ENCODE peak calls at places on chromosome 2, in eight cellular contexts. D is A549; L is heart right ventricle; V is Karpas-422; Z is CD4-positive, alpha-beta memory T cell; Y is astrocyte of the spinal cord; A is CD8-positive, alpha-beta memory T cell; M is lower lobe of right lung. P is an unnamed sample.

GRCh38 chr2:11744631-11745394 is 1.6 kb upstream of the LPIN1 start:
- DNase-seq in D (peak), L (no peak), V (peak), Z (peak), Y (peak), A (no peak), M (no peak), P (no peak)

GRCh38 chr2:98013407-98014042 is 17.8 kb upstream of the TMEM131 start:
- DNase-seq in D (no peak), L (no peak), V (peak), Z (no peak), Y (peak), A (no peak), M (no peak), P (no peak)

GRCh38 chr2:142112648-142113278 is 18.1 kb downstream of the LRP1B start:
- DNase-seq in D (no peak), L (no peak), V (no peak), Z (no peak), Y (peak), A (no peak), M (no peak), P (no peak)

GRCh38 chr2:237591021-237591370 is 462 bp upstream of the RAB17 start:
- DNase-seq in D (no peak), L (no peak), V (no peak), Z (no peak), Y (no peak), A (no peak), M (peak), P (no peak)

GRCh38 chr2:31216734-31217133 is 581 bp downstream of the CAPN14 start:
- DNase-seq in D (no peak), L (no peak), V (no peak), Z (no peak), Y (no peak), A (no peak), M (no peak), P (no peak)

GRCh38 chr2:196369967-196370366 is 198.6 kb upstream of the STK17B start:
- DNase-seq in D (no peak), L (no peak), V (no peak), Z (no peak), Y (no peak), A (no peak), M (no peak), P (no peak)

GRCh38 chr2:2756886-2757285 is 425.8 kb upstream of the MYT1L start:
- DNase-seq in D (no peak), L (no peak), V (no peak), Z (no peak), Y (no peak), A (no peak), M (no peak), P (no peak)

GRCh38 chr2:191165190-191165643 is 14.4 kb upstream of the STAT4 start:
- DNase-seq in D (peak), L (no peak), V (peak), Z (peak), Y (peak), A (no peak), M (no peak), P (no peak)

GRCh38 chr2:230131366-230131765 is 62.6 kb upstream of the SLC16A14 start:
- DNase-seq in D (no peak), L (no peak), V (no peak), Z (no peak), Y (no peak), A (no peak), M (no peak), P (no peak)

GRCh38 chr2:230130668-230131364 is 62.1 kb upstream of the SLC16A14 start:
- DNase-seq in D (no peak), L (peak), V (peak), Z (no peak), Y (peak), A (no peak), M (no peak), P (peak)

GRCh38 chr2:230124792-230125452 is 56.2 kb upstream of the SLC16A14 start:
- DNase-seq in D (no peak), L (no peak), V (no peak), Z (no peak), Y (no peak), A (no peak), M (peak), P (peak)

GRCh38 chr2:230129343-230129742 is 60.6 kb upstream of the SLC16A14 start:
- DNase-seq in D (no peak), L (no peak), V (no peak), Z (no peak), Y (no peak), A (no peak), M (no peak), P (no peak)

DNA sequence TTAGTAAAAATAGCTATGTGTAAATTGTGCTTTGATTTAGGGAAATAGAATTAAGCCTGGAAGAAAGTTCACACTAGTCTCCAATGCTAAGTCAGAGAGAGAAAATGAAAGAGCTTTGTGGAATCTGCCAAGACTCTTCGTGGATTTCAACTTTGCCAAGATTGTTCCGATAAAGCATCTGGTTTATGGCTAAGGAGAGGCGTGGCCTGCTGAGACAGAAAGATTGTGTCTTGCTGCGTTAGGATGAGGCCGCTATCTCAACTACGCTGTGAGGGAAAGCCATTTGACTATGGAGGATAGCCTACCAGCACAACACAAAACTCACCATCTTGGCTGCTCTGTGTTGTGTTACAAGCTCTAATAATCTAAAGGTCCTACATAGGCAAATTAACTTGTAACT is 60.2 kb upstream of the SLC16A14 start:
- DNase-seq in D (no peak), L (peak), V (peak), Z (no peak), Y (peak), A (no peak), M (no peak), P (no peak)
- H3K4me3 ChIP-seq in D (no peak), L (no peak), V (no peak), Z (no peak), Y (no peak), A (no peak), M (no peak), P (no peak)

GRCh38 chr2:10385501-10385900 is 62.6 kb downstream of the ODC1 start:
- DNase-seq in D (no peak), L (no peak), V (no peak), Z (no peak), Y (no peak), A (no peak), M (no peak), P (no peak)

GRCh38 chr2:10380048-10380926 is 67.8 kb downstream of the ODC1 start:
- DNase-seq in D (no peak), L (no peak), V (peak), Z (no peak), Y (no peak), A (no peak), M (peak), P (no peak)

GRCh38 chr2:10384089-10384734 is 63.9 kb downstream of the ODC1 start:
- DNase-seq in D (no peak), L (no peak), V (no peak), Z (no peak), Y (no peak), A (no peak), M (no peak), P (no peak)

GRCh38 chr2:10385933-10386773 is 62.0 kb downstream of the ODC1 start:
- DNase-seq in D (peak), L (no peak), V (no peak), Z (no peak), Y (peak), A (no peak), M (no peak), P (no peak)

GRCh38 chr2:10382313-10383061 is 65.6 kb downstream of the ODC1 start:
- DNase-seq in D (no peak), L (no peak), V (peak), Z (peak), Y (no peak), A (peak), M (peak), P (no peak)
- H3K4me3 ChIP-seq in D (no peak), L (no peak), V (peak), Z (peak), Y (no peak), A (peak), M (peak), P (no peak)

GRCh38 chr2:127566139-127566417 is 30.6 kb downstream of the MYO7B start:
- DNase-seq in D (no peak), L (no peak), V (no peak), Z (no peak), Y (no peak), A (no peak), M (no peak), P (no peak)

GRCh38 chr2:127565261-127566138 is 30.0 kb downstream of the MYO7B start:
- DNase-seq in D (no peak), L (no peak), V (no peak), Z (no peak), Y (no peak), A (no peak), M (no peak), P (no peak)

GRCh38 chr2:127562930-127563329 is 27.4 kb downstream of the MYO7B start:
- DNase-seq in D (no peak), L (no peak), V (no peak), Z (no peak), Y (no peak), A (no peak), M (no peak), P (no peak)

GRCh38 chr2:127564429-127565260 is 29.2 kb downstream of the MYO7B start:
- DNase-seq in D (no peak), L (no peak), V (no peak), Z (no peak), Y (no peak), A (no peak), M (no peak), P (no peak)

GRCh38 chr2:127563458-127564428 is 28.3 kb downstream of the MYO7B start:
- DNase-seq in D (no peak), L (no peak), V (no peak), Z (no peak), Y (no peak), A (no peak), M (no peak), P (no peak)
- H3K4me3 ChIP-seq in D (no peak), L (no peak), V (no peak), Z (no peak), Y (no peak), A (no peak), M (no peak), P (no peak)

GRCh38 chr2:9205963-9206948 is at the start of gene ASAP2:
- DNase-seq in D (peak), L (peak), V (no peak), Z (no peak), Y (peak), A (no peak), M (peak), P (peak)

GRCh38 chr2:9203876-9204275 is 2.7 kb upstream of the ASAP2 start:
- DNase-seq in D (no peak), L (no peak), V (no peak), Z (no peak), Y (no peak), A (no peak), M (no peak), P (no peak)

GRCh38 chr2:9206991-9207640 is 504 bp downstream of the ASAP2 start:
- DNase-seq in D (peak), L (no peak), V (no peak), Z (no peak), Y (peak), A (no peak), M (peak), P (no peak)

GRCh38 chr2:9204939-9205338 is 1.7 kb upstream of the ASAP2 start:
- DNase-seq in D (no peak), L (no peak), V (no peak), Z (no peak), Y (no peak), A (no peak), M (no peak), P (no peak)

GRCh38 chr2:9205481-9205880 is 1.1 kb upstream of the ASAP2 start:
- DNase-seq in D (no peak), L (no peak), V (no peak), Z (no peak), Y (no peak), A (no peak), M (no peak), P (no peak)
- H3K4me3 ChIP-seq in D (peak), L (no peak), V (no peak), Z (no peak), Y (no peak), A (no peak), M (peak), P (peak)

DNA sequence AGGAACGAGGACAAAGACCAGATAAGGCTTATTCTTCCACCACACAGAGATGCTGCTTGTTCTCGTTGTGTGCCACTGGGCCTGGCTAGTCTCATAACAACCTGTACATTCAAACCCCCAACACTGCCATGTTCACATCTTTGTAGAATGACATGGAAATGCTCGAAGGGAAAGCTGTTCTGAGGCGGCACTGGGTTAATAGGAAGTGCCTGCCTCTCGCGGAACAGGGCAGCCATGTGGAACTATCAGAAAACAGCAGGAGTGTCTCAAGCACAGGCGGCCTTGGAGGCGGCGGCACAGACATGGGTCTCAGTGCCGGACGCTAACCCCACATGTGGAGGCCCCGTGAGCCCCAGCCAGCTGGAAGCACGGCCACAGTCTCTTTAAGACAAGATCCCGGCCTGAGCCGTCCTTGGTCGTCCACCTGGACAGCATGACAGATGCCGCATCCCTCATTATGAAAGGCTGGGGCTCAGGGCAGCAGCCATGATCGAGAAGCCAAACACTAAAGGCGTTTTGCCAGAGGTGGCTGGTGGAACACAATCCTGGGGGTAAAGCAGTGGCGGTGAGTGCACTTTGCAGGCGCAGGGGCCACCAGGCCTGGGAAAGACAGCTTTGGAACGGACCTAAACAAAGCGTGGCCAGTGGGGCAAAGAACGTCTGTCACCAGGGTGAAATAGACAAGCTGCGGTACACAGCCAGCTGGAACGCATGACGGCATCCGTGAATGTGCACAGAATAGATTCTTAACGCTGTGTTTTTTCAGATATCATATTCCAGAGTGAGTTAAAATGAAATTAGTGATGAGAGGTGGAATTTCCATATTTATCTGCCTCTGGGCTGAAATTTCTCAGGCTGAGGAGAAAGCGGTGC is 161.0 kb downstream of the HDAC4 start:
- DNase-seq in D (no peak), L (no peak), V (no peak), Z (no peak), Y (no peak), A (no peak), M (no peak), P (no peak)
- H3K4me3 ChIP-seq in D (no peak), L (no peak), V (no peak), Z (no peak), Y (no peak), A (no peak), M (peak), P (no peak)

GRCh38 chr2:179854891-179855290 is 6.5 kb downstream of the ZNF385B start:
- DNase-seq in D (no peak), L (no peak), V (no peak), Z (no peak), Y (no peak), A (no peak), M (no peak), P (no peak)
- H3K4me3 ChIP-seq in D (no peak), L (no peak), V (no peak), Z (no peak), Y (no peak), A (no peak), M (no peak), P (no peak)

DNA sequence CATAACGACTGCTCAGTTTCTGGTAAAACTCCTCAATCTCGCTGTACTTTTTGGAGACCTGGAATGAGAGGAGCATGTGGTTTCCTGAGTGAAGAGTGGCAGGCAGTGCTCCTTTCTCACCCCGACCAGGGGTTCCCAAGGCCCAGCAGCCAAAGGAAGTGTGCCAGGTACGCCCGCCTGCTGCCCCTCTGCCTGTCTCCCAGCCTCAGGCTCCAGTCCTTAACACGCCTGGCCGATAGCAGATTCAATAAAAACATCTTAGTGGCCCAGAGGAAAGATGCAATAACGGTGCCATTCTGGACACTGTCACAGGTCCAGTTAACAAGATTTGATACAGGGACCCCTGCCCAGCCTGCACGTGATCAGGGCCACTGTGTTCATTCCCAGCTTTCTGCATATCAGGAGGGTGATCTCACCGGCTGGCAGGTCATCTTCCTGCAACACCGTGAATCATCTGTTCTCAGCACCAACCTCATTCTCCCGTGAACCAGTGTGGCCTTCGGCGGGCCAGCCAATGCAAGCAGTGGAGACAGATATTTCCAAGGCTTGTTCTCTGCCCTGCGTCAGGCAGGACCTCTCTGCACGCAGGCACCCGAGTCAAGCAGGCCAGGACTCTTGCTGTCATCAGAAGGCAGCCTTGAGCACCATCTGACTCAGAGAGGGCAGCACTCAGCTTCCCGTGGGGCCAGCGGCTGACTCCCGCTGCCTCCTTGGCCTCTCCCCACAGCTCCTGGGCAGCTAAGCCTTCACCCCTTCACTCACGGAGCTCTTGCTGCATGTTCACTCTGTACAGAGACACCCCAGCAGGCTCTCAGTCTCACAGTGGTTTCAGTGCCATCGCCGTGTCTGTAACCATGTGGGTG is 9.5 kb downstream of the HS1BP3 start:
- DNase-seq in D (no peak), L (no peak), V (no peak), Z (no peak), Y (peak), A (no peak), M (no peak), P (peak)
- H3K4me3 ChIP-seq in D (no peak), L (no peak), V (no peak), Z (no peak), Y (no peak), A (no peak), M (no peak), P (no peak)

GRCh38 chr2:160491922-160492371 is 1.7 kb downstream of the RBMS1 start:
- DNase-seq in D (no peak), L (no peak), V (no peak), Z (no peak), Y (peak), A (no peak), M (no peak), P (no peak)
- H3K4me3 ChIP-seq in D (peak), L (peak), V (no peak), Z (peak), Y (peak), A (peak), M (peak), P (peak)

GRCh38 chr2:224259831-224260230 is 142.1 kb downstream of the FAM124B start:
- DNase-seq in D (no peak), L (no peak), V (no peak), Z (no peak), Y (no peak), A (no peak), M (no peak), P (no peak)

GRCh38 chr2:224257176-224257575 is 144.7 kb downstream of the FAM124B start:
- DNase-seq in D (no peak), L (no peak), V (no peak), Z (no peak), Y (no peak), A (no peak), M (no peak), P (no peak)

GRCh38 chr2:224263571-224264043 is 138.3 kb downstream of the FAM124B start:
- DNase-seq in D (no peak), L (no peak), V (no peak), Z (no peak), Y (peak), A (no peak), M (no peak), P (no peak)

GRCh38 chr2:224261316-224261715 is 140.6 kb downstream of the FAM124B start:
- DNase-seq in D (no peak), L (no peak), V (no peak), Z (no peak), Y (peak), A (no peak), M (no peak), P (no peak)

DNA sequence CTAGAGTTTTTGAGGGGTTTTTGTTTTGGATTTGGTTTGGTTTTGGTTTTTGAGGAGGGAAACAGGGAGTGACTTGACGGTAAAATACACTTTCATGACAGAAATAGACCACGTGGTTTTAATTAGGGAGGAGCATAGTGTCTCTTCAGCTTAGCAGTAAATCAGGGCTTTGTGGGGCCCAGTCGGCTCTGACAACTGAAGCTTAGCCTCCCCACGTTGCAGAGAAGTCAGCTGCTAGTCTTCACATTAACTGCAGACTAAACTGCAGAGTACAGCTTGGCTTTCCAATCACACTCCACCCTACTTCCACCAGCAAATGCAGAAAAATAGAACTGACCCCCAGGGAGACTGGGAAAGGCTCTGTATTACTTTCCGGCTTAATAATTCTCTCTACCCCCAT is 141.3 kb downstream of the FAM124B start:
- DNase-seq in D (no peak), L (no peak), V (no peak), Z (no peak), Y (no peak), A (no peak), M (no peak), P (no peak)
- H3K4me3 ChIP-seq in D (no peak), L (no peak), V (no peak), Z (no peak), Y (no peak), A (no peak), M (no peak), P (no peak)

P was measured in tibial artery.